ENCODE peak calls at places on chromosomes 1 and 21, in five cellular contexts. X is neural progenitor cell, F is pancreas, S is tibial artery, G is OCI-LY7. M is an unnamed sample. For H3K4me1, the result is how much of the 10 kb centered on the place peaks cover.

GRCh38 chr1:91596474-91596873 is 95.8 kb downstream of the CDC7 start:
- DNase-seq in X (no peak), F (no peak), S (no peak), G (no peak), M (no peak)

GRCh38 chr1:176118985-176119384 is 88.1 kb downstream of the COP1 start:
- DNase-seq in X (no peak), F (no peak), S (no peak), G (no peak), M (no peak)

GRCh38 chr1:39269791-39270342 is 65.4 kb downstream of the MACF1 start:
- DNase-seq in X (peak), F (no peak), S (no peak), G (peak), M (no peak)

GRCh38 chr1:107572674-107573205 is 392.2 kb downstream of the VAV3 start:
- DNase-seq in X (no peak), F (no peak), S (no peak), G (no peak), M (no peak)

GRCh38 chr1:240294566-240294965 is 202.9 kb downstream of the FMN2 start:
- DNase-seq in X (peak), F (no peak), S (no peak), G (no peak), M (no peak)

GRCh38 chr1:172069535-172069934 is 228.2 kb downstream of the DNM3 start:
- DNase-seq in X (no peak), F (no peak), S (no peak), G (no peak), M (no peak)

GRCh38 chr1:104933846-104934245 is 1184.1 kb downstream of the AMY1C start:
- DNase-seq in X (no peak), F (no peak), S (no peak), G (no peak), M (no peak)

GRCh38 chr21:42041246-42041645 is 29.9 kb upstream of the UMODL1 start:
- DNase-seq in X (no peak), F (no peak), S (no peak), G (no peak), M (no peak)

GRCh38 chr1:27589841-27590426 is 14.0 kb downstream of the AHDC1 start:
- DNase-seq in X (no peak), F (no peak), S (no peak), G (no peak), M (no peak)

GRCh38 chr1:228369608-228370438 is 36.8 kb downstream of the TRIM11 start:
- DNase-seq in X (no peak), F (no peak), S (no peak), G (no peak), M (peak)

GRCh38 chr1:112231331-112231730 is 164.7 kb upstream of the CTTNBP2NL start:
- DNase-seq in X (no peak), F (no peak), S (no peak), G (no peak), M (no peak)

GRCh38 chr1:240435996-240436566 is 175.9 kb downstream of the GREM2 start:
- DNase-seq in X (no peak), F (no peak), S (no peak), G (no peak), M (no peak)

GRCh38 chr1:169486281-169486904 is 649 bp upstream of the SLC19A2 start:
- DNase-seq in X (no peak), F (no peak), S (no peak), G (no peak), M (no peak)

DNA sequence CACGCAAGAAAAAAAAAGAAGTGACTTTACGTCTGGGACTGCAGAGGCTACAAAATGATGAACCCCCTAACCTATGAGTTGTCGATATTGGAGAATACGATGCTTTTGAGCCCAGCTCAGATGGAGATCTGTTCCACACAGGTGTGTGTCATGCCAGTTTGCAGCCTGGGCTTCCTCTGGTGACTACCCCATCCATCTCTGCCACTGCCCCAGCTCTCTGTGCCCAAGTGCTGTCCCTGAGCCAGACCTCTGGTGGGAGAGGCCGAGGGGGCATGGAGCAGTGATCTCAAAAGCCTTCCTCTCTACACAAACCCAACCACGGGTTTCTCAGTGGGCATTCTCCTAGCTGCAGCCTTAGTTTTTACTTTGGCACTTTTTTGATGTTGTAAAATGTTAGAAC is 141.0 kb downstream of the CLIC6 start:
- DNase-seq in X (no peak), F (no peak), S (no peak), G (no peak), M (peak)
- H3K27ac ChIP-seq in X (no peak), F (no peak), S (no peak), G (no peak), M (no peak)

GRCh38 chr1:151612506-151613274 is 840 bp downstream of the SNX27 start:
- DNase-seq in X (peak), F (peak), S (peak), G (peak), M (no peak)
- H3K4me1 ChIP-seq in X (under half), F (under half), S (under half), G (under half), M (half or more)

DNA sequence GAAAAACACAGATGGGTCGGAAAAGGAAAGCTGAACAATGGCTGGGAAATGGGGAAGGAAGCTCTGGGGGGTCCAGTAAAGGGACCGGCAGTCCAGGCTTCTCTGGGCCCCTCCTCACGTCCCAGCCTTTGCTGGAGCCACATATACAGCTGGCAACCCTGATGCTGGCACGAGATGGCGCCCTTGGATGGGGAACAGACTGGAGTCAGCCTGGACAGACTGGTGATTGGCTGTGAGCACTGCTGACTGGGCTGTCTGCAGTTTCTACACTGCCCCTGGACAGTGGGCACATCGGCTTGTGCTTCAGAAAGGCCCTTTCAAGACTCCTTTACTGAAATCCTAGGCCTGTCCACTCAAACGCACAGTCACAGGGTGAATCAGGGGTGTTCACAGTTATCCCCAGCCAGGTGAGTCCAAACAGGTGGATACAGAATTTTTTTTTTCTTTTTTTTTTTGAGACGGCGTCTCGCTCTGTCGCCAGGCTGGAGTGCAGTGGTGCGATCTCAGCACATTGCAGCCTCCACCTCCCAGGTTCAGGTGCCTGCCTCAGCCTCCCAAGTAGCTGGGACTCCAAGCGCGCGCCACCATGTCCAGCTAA is 31.1 kb upstream of the ZBTB40 start:
- DNase-seq in X (peak), F (peak), S (peak), G (peak), M (peak)
- TF ChIP-seq CTCF in X (peak), F (no peak), S (peak), G (peak), M (peak)

DNA sequence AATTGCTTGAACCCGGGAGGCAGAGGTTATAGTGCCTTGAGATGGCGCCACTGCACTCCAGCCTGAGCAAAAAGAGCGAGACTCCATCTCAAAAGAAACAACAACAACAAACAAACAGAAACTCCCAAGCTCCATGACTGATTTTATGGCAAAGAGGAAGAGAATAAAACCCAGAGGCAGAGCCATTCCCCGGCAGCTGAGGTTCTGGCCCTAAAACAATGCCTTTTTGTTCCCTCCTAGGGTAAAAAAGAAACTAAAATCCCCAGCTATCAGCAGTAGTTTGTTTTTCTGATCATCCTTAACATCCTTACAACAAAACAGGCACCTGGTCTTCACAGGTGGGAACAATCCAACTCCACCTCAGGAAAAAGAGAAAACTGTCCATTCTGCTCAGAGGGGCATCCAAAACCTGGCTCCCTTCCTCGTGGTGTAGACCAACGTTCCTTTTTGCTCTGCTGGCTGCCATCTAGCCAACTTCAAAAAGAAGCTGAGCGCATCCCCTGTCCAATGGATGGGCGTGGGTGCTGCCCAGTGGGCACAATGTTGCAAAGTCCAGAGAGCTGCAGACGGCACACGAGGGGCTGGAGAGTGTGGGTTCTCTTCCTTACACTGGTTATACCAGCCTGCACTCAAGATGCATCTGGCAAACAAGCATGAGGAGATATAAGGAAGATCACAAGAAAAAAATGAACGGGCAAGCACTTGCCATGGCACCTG is 54.6 kb downstream of the SLC66A1 start:
- DNase-seq in X (no peak), F (no peak), S (no peak), G (no peak), M (no peak)
- H3K27ac ChIP-seq in X (no peak), F (peak), S (no peak), G (no peak), M (no peak)

GRCh38 chr1:21323091-21323490 is 32.8 kb upstream of the ECE1 start:
- DNase-seq in X (no peak), F (no peak), S (no peak), G (no peak), M (no peak)
- H3K4me1 ChIP-seq in X (half or more), F (half or more), S (under half), G (under half), M (half or more)

GRCh38 chr1:207282049-207282448 is 39.4 kb upstream of the CD55 start:
- DNase-seq in X (no peak), F (no peak), S (no peak), G (no peak), M (no peak)
- TF ChIP-seq CTCF in X (no peak), F (no peak), S (no peak), G (no peak), M (no peak)

GRCh38 chr1:225812488-225813249 is 2.7 kb downstream of the EPHX1 start:
- DNase-seq in X (no peak), F (no peak), S (no peak), G (no peak), M (no peak)

GRCh38 chr1:225815526-225816178 is 5.7 kb downstream of the EPHX1 start:
- DNase-seq in X (peak), F (no peak), S (no peak), G (no peak), M (no peak)

GRCh38 chr1:225813250-225813964 is 3.5 kb downstream of the EPHX1 start:
- DNase-seq in X (peak), F (peak), S (peak), G (peak), M (peak)

GRCh38 chr1:225816643-225817538 is 7.0 kb downstream of the EPHX1 start:
- DNase-seq in X (no peak), F (no peak), S (peak), G (no peak), M (no peak)

GRCh38 chr1:225814381-225814780 is 4.5 kb downstream of the EPHX1 start:
- DNase-seq in X (no peak), F (no peak), S (no peak), G (no peak), M (no peak)
- H3K27ac ChIP-seq in X (no peak), F (peak), S (peak), G (no peak), M (peak)

DNA sequence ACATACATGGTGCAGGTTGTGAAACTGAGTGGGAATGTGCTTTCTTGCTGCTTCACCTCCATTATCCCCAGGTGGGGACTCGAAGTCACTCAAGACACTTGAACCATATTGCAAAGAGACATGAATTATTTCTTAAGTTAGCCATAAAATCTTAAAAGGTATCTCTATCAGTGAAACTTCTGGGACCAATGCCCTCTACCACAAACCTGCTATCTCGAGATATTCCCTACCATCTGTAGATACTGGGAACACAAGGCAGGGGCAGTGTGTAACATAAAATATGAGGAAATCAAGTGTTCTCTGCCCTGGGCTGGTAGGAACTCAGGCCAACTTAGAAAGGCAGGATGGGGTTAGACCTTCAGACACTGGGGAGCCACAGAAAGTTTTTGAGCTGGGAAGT is 1.3 kb upstream of the CD58 start:
- DNase-seq in X (no peak), F (no peak), S (no peak), G (no peak), M (no peak)
- H3K4me1 ChIP-seq in X (under half), F (under half), S (under half), G (under half), M (half or more)

M was measured in left lung.